ENCODE peak calls at places on chromosomes 1 and 21, in six cellular contexts. C is DND-41, W is lower lobe of right lung, J is PC-3, U is right lobe of liver, K is tibial nerve. Q is an unnamed sample.

GRCh38 chr1:80799457-80799856 is 1001.3 kb upstream of the ADGRL2 start:
- DNase-seq in C (no peak), W (no peak), J (no peak), U (no peak), K (no peak), Q (no peak)

GRCh38 chr1:83508485-83509151 is 490.3 kb downstream of the TTLL7 start:
- DNase-seq in C (peak), W (no peak), J (no peak), U (no peak), K (peak), Q (no peak)

GRCh38 chr1:155729031-155729898 is 40.4 kb downstream of the DAP3 start:
- DNase-seq in C (peak), W (no peak), J (peak), U (peak), K (peak), Q (no peak)

GRCh38 chr1:65323246-65323645 is 13.9 kb downstream of the DNAJC6 start:
- DNase-seq in C (no peak), W (no peak), J (peak), U (no peak), K (no peak), Q (no peak)

GRCh38 chr21:45613881-45614280 is 29.6 kb upstream of the PCBP3 start:
- DNase-seq in C (no peak), W (no peak), J (no peak), U (no peak), K (no peak), Q (no peak)

GRCh38 chr1:152029144-152029936 is 7.5 kb downstream of the S100A11 start:
- DNase-seq in C (peak), W (no peak), J (no peak), U (no peak), K (no peak), Q (no peak)

GRCh38 chr1:180521474-180522203 is 19.3 kb upstream of the ACBD6 start:
- DNase-seq in C (no peak), W (no peak), J (peak), U (no peak), K (no peak), Q (no peak)

GRCh38 chr1:60037669-60038068 is 35.9 kb downstream of the C1orf87 start:
- DNase-seq in C (no peak), W (no peak), J (no peak), U (no peak), K (no peak), Q (no peak)

GRCh38 chr1:173020138-173020742 is 30.5 kb downstream of the TNFSF18 start:
- DNase-seq in C (no peak), W (no peak), J (no peak), U (no peak), K (no peak), Q (no peak)

GRCh38 chr1:10793129-10793651 is 3.3 kb downstream of the CASZ1 start:
- DNase-seq in C (peak), W (no peak), J (peak), U (no peak), K (no peak), Q (no peak)

GRCh38 chr21:42456457-42456856 is 39.6 kb downstream of the RSPH1 start:
- DNase-seq in C (peak), W (no peak), J (peak), U (no peak), K (no peak), Q (no peak)

GRCh38 chr1:246413430-246413829 is 93.6 kb downstream of the SMYD3 start:
- DNase-seq in C (no peak), W (no peak), J (no peak), U (no peak), K (no peak), Q (no peak)

GRCh38 chr1:156868341-156868740 is 7.7 kb downstream of the NTRK1 start:
- DNase-seq in C (no peak), W (no peak), J (no peak), U (no peak), K (no peak), Q (no peak)

GRCh38 chr1:78673120-78673519 is 23.5 kb downstream of the IFI44 start:
- DNase-seq in C (peak), W (no peak), J (no peak), U (no peak), K (no peak), Q (no peak)
- TF ChIP-seq CTCF in C (peak), W (no peak), J (no peak), U (no peak), K (no peak), Q (no peak)

GRCh38 chr1:26959722-26960624 is at the start of gene KDF1:
- DNase-seq in C (no peak), W (peak), J (peak), U (peak), K (no peak), Q (peak)
- H3K27ac ChIP-seq in C (no peak), W (peak), J (peak), U (peak), K (no peak), Q (no peak)

DNA sequence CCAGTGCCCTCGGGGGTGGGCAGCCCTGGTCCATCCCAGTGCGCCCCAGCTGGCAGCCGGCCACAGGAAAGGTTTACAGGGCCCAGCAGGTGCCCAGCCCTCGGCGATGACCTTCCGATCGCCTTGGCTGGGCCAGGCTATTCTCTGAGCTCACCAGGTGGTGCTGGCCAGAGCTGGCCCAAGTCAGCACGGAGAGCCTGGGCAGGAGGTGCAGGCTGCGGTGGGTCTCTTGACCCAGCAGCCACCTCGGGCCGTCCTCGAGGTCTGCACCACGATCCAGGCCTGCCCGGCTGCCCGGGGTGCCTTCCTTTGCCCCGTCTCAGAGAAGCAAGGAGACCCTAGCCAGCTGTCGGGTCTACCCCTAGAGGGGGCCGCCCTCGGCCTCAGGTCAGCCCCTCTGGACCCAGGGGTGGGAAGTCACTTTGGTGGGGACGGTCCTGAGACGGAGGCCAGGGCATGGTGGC is 370 bp downstream of the PERM1 start:
- DNase-seq in C (no peak), W (no peak), J (no peak), U (peak), K (no peak), Q (no peak)
- H3K4me3 ChIP-seq in C (no peak), W (no peak), J (no peak), U (no peak), K (no peak), Q (no peak)

GRCh38 chr21:27425172-27425571 is 458.3 kb upstream of the ADAMTS5 start:
- DNase-seq in C (no peak), W (no peak), J (no peak), U (no peak), K (no peak), Q (no peak)
- TF ChIP-seq CTCF in C (peak), W (no peak), J (peak), U (no peak), K (no peak), Q (no peak)

GRCh38 chr1:115712911-115713609 is 55.5 kb downstream of the CASQ2 start:
- DNase-seq in C (no peak), W (no peak), J (peak), U (no peak), K (no peak), Q (no peak)
- H3K27ac ChIP-seq in C (no peak), W (no peak), J (peak), U (no peak), K (no peak), Q (no peak)

GRCh38 chr1:13889495-13889894 is 189.5 kb downstream of the PRDM2 start:
- DNase-seq in C (no peak), W (no peak), J (no peak), U (no peak), K (no peak), Q (no peak)

GRCh38 chr1:13892141-13892670 is 192.2 kb downstream of the PRDM2 start:
- DNase-seq in C (no peak), W (no peak), J (no peak), U (no peak), K (no peak), Q (no peak)

GRCh38 chr1:13893456-13893855 is 193.5 kb downstream of the PRDM2 start:
- DNase-seq in C (no peak), W (no peak), J (no peak), U (no peak), K (peak), Q (no peak)

GRCh38 chr1:13890766-13891165 is 190.8 kb downstream of the PRDM2 start:
- DNase-seq in C (no peak), W (no peak), J (no peak), U (no peak), K (no peak), Q (no peak)

DNA sequence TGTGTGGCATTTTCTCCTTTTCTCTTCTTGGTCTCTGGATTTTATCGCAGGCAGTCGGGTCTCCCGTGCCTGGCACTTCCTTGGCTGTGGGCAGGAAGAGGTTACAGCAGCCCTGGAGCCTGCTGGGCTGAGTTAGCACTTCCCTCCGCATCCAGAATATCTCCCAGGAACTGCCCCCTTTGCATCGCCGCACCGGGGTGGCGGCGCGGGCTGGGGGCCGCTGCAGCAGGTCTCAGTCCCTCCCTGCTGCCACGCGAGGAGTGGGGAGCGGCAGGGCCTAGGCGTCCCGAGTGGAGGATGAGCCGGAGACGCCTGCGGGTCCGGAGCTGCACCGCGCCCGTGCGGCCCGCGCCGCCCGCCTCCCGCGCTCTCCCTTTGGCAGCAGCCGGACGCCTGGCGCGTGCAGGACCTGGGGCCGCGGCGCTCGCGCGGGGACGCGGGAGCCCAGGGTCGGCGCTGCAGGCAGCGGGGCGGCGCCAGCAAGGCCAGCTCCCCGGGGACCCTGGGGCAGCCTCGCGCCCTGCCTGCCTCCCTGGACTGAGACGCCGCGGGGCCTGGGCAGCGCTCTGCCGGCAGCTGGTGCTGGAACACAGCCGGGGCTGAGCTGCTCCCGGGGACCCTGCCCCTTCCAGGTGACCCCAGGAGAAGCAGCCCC is 192.8 kb downstream of the PRDM2 start:
- DNase-seq in C (no peak), W (no peak), J (no peak), U (no peak), K (no peak), Q (no peak)
- H3K4me3 ChIP-seq in C (no peak), W (peak), J (no peak), U (no peak), K (peak), Q (no peak)

GRCh38 chr1:184497962-184498723 is 111.3 kb downstream of the C1orf21 start:
- DNase-seq in C (no peak), W (no peak), J (no peak), U (no peak), K (no peak), Q (no peak)
- TF ChIP-seq CTCF in C (no peak), W (no peak), J (no peak), U (no peak), K (no peak), Q (no peak)

GRCh38 chr1:218165687-218166088 is 119.4 kb upstream of the RRP15 start:
- DNase-seq in C (no peak), W (no peak), J (peak), U (no peak), K (no peak), Q (no peak)

GRCh38 chr1:218163371-218163770 is 121.7 kb upstream of the RRP15 start:
- DNase-seq in C (no peak), W (no peak), J (no peak), U (no peak), K (no peak), Q (no peak)

GRCh38 chr1:218164930-218165686 is 120.0 kb upstream of the RRP15 start:
- DNase-seq in C (no peak), W (no peak), J (peak), U (peak), K (no peak), Q (no peak)

GRCh38 chr1:218164111-218164929 is 120.8 kb upstream of the RRP15 start:
- DNase-seq in C (no peak), W (peak), J (peak), U (peak), K (no peak), Q (no peak)
- H3K27ac ChIP-seq in C (no peak), W (no peak), J (peak), U (no peak), K (peak), Q (no peak)

DNA sequence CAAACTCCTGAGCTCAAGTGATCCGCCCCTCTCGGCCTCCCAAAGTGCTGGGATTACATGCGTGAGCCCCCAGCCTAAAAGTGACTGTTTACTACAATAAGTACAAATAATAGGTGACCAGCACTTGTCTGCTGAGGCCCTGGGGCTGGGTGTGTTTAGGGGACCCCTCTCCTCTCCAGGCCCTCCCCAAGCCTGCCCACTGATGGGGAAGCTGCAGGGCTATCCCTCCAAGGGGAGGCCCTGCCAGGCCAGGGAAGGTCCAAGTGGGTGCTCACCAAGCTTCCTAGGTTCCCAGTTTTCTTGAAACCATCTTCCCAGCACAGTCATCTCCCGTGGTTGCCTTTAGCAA is 60.7 kb downstream of the H3-3A start:
- DNase-seq in C (no peak), W (no peak), J (no peak), U (no peak), K (no peak), Q (no peak)
- H3K4me3 ChIP-seq in C (no peak), W (no peak), J (no peak), U (no peak), K (no peak), Q (no peak)

GRCh38 chr1:220338759-220339158 is 66.5 kb upstream of the RAB3GAP2 start:
- DNase-seq in C (no peak), W (no peak), J (no peak), U (no peak), K (no peak), Q (no peak)
- TF ChIP-seq CTCF in C (no peak), W (no peak), J (no peak), U (no peak), K (no peak), Q (no peak)

Q was measured in CD8-positive, alpha-beta T cell.